ENCODE peak calls at places on chromosomes 2 and 18, in six cellular contexts. C, K, R, J, V and I are unnamed samples.

GRCh38 chr2:151733781-151734672 is at the start of gene NEB:
- DNase-seq in C (no peak), K (no peak), R (no peak), J (no peak), V (no peak), I (no peak)

GRCh38 chr2:85862426-85862825 is 26.4 kb downstream of the ST3GAL5 start:
- DNase-seq in C (no peak), K (no peak), R (no peak), J (peak), V (no peak), I (no peak)

GRCh38 chr2:238560234-238560633 is 133.5 kb downstream of the ASB1 start:
- DNase-seq in C (no peak), K (no peak), R (no peak), J (no peak), V (peak), I (no peak)

GRCh38 chr2:18396328-18396727 is 164.1 kb downstream of the RDH14 start:
- DNase-seq in C (no peak), K (no peak), R (no peak), J (no peak), V (no peak), I (no peak)

GRCh38 chr2:163800889-163801498 is 65.2 kb upstream of the FIGN start:
- DNase-seq in C (no peak), K (no peak), R (no peak), J (no peak), V (no peak), I (peak)

GRCh38 chr2:186595219-186595618 is 5.4 kb downstream of the ITGAV start:
- DNase-seq in C (no peak), K (no peak), R (peak), J (no peak), V (no peak), I (no peak)

GRCh38 chr18:67794512-67794911 is 278.0 kb upstream of the DSEL start:
- DNase-seq in C (no peak), K (no peak), R (no peak), J (no peak), V (no peak), I (no peak)

GRCh38 chr2:217734999-217735398 is 267.8 kb downstream of the TNS1 start:
- DNase-seq in C (no peak), K (no peak), R (no peak), J (no peak), V (no peak), I (no peak)

GRCh38 chr2:19474128-19474527 is 115.7 kb upstream of the OSR1 start:
- DNase-seq in C (peak), K (peak), R (no peak), J (peak), V (no peak), I (no peak)

GRCh38 chr2:160516547-160517365 is 23.1 kb upstream of the RBMS1 start:
- DNase-seq in C (no peak), K (no peak), R (no peak), J (peak), V (no peak), I (no peak)

GRCh38 chr2:234044157-234044556 is 6.3 kb upstream of the SPP2 start:
- DNase-seq in C (no peak), K (no peak), R (no peak), J (no peak), V (no peak), I (no peak)

GRCh38 chr2:98910349-98911125 is 25.5 kb downstream of the CRACDL start:
- DNase-seq in C (no peak), K (peak), R (peak), J (no peak), V (peak), I (no peak)

GRCh38 chr2:195967336-195967735 is 101.3 kb downstream of the DNAH7 start:
- DNase-seq in C (no peak), K (no peak), R (no peak), J (no peak), V (no peak), I (no peak)

GRCh38 chr2:24382363-24383021 is 22.2 kb upstream of the ITSN2 start:
- DNase-seq in C (peak), K (peak), R (peak), J (peak), V (no peak), I (peak)

GRCh38 chr2:60555066-60555793 is 1.8 kb upstream of the BCL11A start:
- DNase-seq in C (no peak), K (peak), R (peak), J (peak), V (peak), I (peak)

GRCh38 chr2:164873096-164873670 is 31.6 kb upstream of the COBLL1 start:
- DNase-seq in C (no peak), K (no peak), R (no peak), J (no peak), V (no peak), I (no peak)

GRCh38 chr2:112812318-112813042 is 24.1 kb downstream of the IL1B start:
- DNase-seq in C (no peak), K (no peak), R (no peak), J (no peak), V (no peak), I (no peak)

GRCh38 chr18:54551590-54551989 is 39.5 kb upstream of the DYNAP start:
- DNase-seq in C (no peak), K (no peak), R (no peak), J (no peak), V (no peak), I (no peak)

GRCh38 chr2:240112914-240113690 is 23.0 kb downstream of the COPS9 start:
- DNase-seq in C (no peak), K (no peak), R (no peak), J (no peak), V (no peak), I (no peak)

GRCh38 chr2:111118455-111119003 is 2.2 kb upstream of the BCL2L11 start:
- DNase-seq in C (no peak), K (no peak), R (no peak), J (no peak), V (no peak), I (no peak)

GRCh38 chr2:44171018-44171417 is 2.3 kb downstream of the PPM1B start:
- DNase-seq in C (no peak), K (no peak), R (no peak), J (no peak), V (no peak), I (no peak)

GRCh38 chr18:48594725-48595124 is 55.9 kb downstream of the CTIF start:
- DNase-seq in C (no peak), K (peak), R (no peak), J (no peak), V (no peak), I (no peak)

GRCh38 chr2:135664623-135665068 is 77.0 kb upstream of the UBXN4 start:
- DNase-seq in C (no peak), K (no peak), R (no peak), J (no peak), V (no peak), I (no peak)

GRCh38 chr2:53445376-53446072 is 322.1 kb upstream of the CHAC2 start:
- DNase-seq in C (no peak), K (no peak), R (no peak), J (no peak), V (no peak), I (peak)

GRCh38 chr2:120287183-120288015 is 34.7 kb downstream of the RALB start:
- DNase-seq in C (no peak), K (no peak), R (no peak), J (peak), V (no peak), I (peak)

GRCh38 chr2:105989070-105989469 is 205.0 kb downstream of the UXS1 start:
- DNase-seq in C (no peak), K (no peak), R (no peak), J (no peak), V (no peak), I (no peak)

GRCh38 chr2:96537734-96538486 is 1.4 kb downstream of the ARID5A start:
- DNase-seq in C (no peak), K (no peak), R (no peak), J (peak), V (peak), I (no peak)

GRCh38 chr18:11658989-11659388 is 30.1 kb upstream of the GNAL start:
- DNase-seq in C (no peak), K (no peak), R (no peak), J (no peak), V (no peak), I (no peak)

GRCh38 chr18:57561728-57562423 is 24.6 kb downstream of the FECH start:
- DNase-seq in C (no peak), K (no peak), R (no peak), J (peak), V (no peak), I (peak)

GRCh38 chr2:204900487-204900886 is 355.2 kb downstream of the PARD3B start:
- DNase-seq in C (no peak), K (no peak), R (no peak), J (no peak), V (no peak), I (no peak)

GRCh38 chr2:47403829-47404228 is 873 bp downstream of the MSH2 start:
- DNase-seq in C (no peak), K (no peak), R (peak), J (peak), V (no peak), I (no peak)

GRCh38 chr18:64103979-64104378 is 44.9 kb downstream of the LINC00305 start:
- DNase-seq in C (no peak), K (no peak), R (no peak), J (no peak), V (no peak), I (peak)

GRCh38 chr2:30421551-30422436 is 25.3 kb upstream of the LCLAT1 start:
- DNase-seq in C (no peak), K (no peak), R (no peak), J (peak), V (no peak), I (no peak)

GRCh38 chr2:235639387-235639786 is 145.5 kb downstream of the AGAP1 start:
- DNase-seq in C (peak), K (peak), R (no peak), J (peak), V (no peak), I (peak)

GRCh38 chr18:5167827-5168226 is 29.2 kb downstream of the AKAIN1 start:
- DNase-seq in C (no peak), K (no peak), R (no peak), J (no peak), V (no peak), I (no peak)

GRCh38 chr2:96550787-96551604 is 14.4 kb downstream of the ARID5A start:
- DNase-seq in C (no peak), K (no peak), R (no peak), J (no peak), V (no peak), I (no peak)

GRCh38 chr2:10591207-10591606 is 98.6 kb downstream of the NOL10 start:
- DNase-seq in C (no peak), K (no peak), R (no peak), J (peak), V (no peak), I (no peak)

GRCh38 chr2:68514316-68514929 is 47.0 kb downstream of the APLF start:
- DNase-seq in C (no peak), K (no peak), R (no peak), J (no peak), V (no peak), I (no peak)
- TF ChIP-seq POLR2A in C (no peak), K (no peak), R (no peak), J (no peak), V (no peak), I (no peak)

GRCh38 chr2:219158586-219158985 is 2.0 kb downstream of the NHEJ1 start:
- DNase-seq in C (no peak), K (no peak), R (no peak), J (no peak), V (no peak), I (no peak)

GRCh38 chr2:219161097-219161496 is 482 bp upstream of the NHEJ1 start:
- DNase-seq in C (no peak), K (no peak), R (no peak), J (no peak), V (no peak), I (no peak)

GRCh38 chr2:219159771-219160185 is 837 bp downstream of the NHEJ1 start:
- DNase-seq in C (no peak), K (no peak), R (no peak), J (no peak), V (no peak), I (no peak)

GRCh38 chr2:219158025-219158424 is 2.6 kb downstream of the NHEJ1 start:
- DNase-seq in C (no peak), K (no peak), R (no peak), J (no peak), V (no peak), I (no peak)

DNA sequence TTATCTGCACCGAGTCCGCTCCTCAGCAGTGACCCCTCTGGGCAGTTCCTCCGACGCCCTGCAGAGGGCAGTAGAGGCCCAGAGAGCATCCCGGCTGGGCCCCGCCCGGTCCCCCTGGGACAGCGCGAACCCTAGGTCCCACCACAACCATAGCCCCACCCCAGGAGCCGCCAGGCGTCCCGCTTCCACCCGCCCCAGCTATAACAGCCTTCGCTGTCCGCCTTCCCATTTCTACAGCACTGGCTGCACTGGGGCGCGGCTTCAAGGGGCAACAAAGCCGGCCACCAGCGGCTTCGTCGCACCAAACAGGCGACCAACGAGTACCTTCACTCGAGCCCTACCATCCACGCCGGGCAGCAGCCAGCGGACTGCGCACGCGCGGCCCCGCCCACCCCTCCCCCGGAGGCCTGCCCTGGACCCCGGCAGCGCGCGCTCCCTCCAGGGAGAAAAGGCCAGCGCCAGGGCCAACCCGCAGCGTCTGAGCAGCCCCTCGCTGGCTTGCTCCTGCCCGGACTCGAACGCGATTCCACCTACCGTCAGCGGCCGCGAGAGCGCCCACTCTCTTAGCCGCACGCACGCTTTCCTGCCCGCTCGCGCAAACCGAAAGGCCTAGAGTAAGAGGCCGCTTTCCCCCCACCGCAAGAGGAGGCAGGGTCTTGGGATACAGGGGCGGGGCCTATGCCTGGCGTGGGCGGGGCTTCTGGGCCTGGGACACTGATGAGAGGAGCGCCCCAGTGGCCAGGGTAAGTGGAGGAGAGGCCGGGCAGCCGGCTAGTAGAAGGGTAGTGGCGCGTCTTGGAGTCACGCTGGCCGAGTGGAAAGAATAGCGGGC is at the start of gene NHEJ1:
- DNase-seq in C (peak), K (peak), R (peak), J (peak), V (peak), I (peak)
- TF ChIP-seq POLR2A in C (no peak), K (peak), R (no peak), J (peak), V (no peak), I (peak)

DNA sequence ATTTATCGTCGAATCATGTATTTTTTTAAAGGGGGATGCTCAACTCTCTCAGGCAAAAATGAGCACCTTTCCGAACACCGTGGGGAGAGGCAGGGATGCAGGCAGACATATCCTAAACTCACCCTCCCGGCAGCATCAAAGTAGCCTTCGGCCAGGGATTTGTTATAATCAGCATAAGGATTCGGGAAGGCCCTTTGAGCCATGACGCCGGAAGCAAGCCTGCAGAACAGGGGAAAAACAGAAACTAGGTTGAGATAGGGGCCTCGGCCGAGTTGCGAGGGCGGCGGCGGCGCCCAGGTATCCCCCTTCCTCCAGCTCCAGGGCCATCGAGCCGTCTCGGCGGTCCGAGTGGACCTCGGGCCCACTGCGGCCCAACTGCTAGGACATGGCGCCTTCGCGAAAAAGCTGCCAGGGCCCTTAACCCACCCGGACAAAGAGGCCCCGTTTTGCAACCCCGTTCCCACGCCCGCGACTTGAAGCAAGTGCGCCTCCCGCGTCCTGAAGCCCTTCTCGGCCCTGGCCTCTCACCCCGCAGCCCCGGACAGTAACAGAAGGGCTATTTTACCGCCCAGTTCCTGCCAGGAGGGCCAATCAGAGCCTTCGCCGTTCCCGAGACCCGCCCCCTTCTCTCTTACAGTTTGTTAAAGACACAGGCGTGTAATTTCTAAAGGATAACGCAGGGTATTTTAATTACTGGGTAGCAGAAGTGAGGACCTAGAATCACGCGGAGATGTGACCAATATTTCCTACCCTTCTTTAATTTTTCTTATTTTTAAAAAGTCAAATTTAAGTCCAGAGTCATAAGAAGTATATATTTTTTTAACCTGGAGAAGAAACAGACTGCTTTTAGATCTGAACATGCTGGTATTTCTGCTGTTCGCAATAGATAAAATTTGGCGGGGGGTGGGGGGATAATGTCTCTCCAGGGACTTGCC is at the start of gene LANCL1:
- DNase-seq in C (peak), K (peak), R (peak), J (peak), V (peak), I (peak)
- TF ChIP-seq POLR2A in C (no peak), K (peak), R (no peak), J (peak), V (no peak), I (peak)

GRCh38 chr2:100013892-100014677 is 128.3 kb downstream of the AFF3 start:
- DNase-seq in C (no peak), K (no peak), R (peak), J (no peak), V (no peak), I (peak)
- TF ChIP-seq POLR2A in C (no peak), K (no peak), R (no peak), J (no peak), V (no peak), I (no peak)